ENCODE peak calls at places on chromosome 6, in seven cellular contexts. O is stimulated activated CD8-positive, alpha-beta memory T cell treated with anti-CD3 and anti-CD28 coated beads, Interleukin-7, amount 100 ng/mL, for 24 hours; I is A549; C is NCI-H2081; W is T-cell; N is HT-29; H is GM06990. Y is an unnamed sample.

GRCh38 chr6:129440691-129441090 is 269.3 kb downstream of the ARHGAP18 start:
- DNase-seq in O (no peak), I (peak), C (no peak), W (no peak), N (no peak), H (no peak), Y (peak)

GRCh38 chr6:22598386-22598785 is 29.0 kb downstream of the HDGFL1 start:
- DNase-seq in O (no peak), I (no peak), C (no peak), W (no peak), N (no peak), H (no peak), Y (no peak)

GRCh38 chr6:23140879-23141278 is 571.5 kb downstream of the HDGFL1 start:
- DNase-seq in O (no peak), I (no peak), C (no peak), W (no peak), N (no peak), H (no peak), Y (no peak)

GRCh38 chr6:53250761-53251672 is 97.7 kb downstream of the ELOVL5 start:
- DNase-seq in O (no peak), I (no peak), C (no peak), W (no peak), N (no peak), H (no peak), Y (no peak)

GRCh38 chr6:162706236-162706635 is 21.3 kb downstream of the PRKN start:
- DNase-seq in O (no peak), I (no peak), C (no peak), W (no peak), N (no peak), H (no peak), Y (peak)

GRCh38 chr6:43851204-43851855 is 81.3 kb downstream of the VEGFA start:
- DNase-seq in O (no peak), I (no peak), C (no peak), W (no peak), N (no peak), H (no peak), Y (no peak)

GRCh38 chr6:11607381-11607780 is 69.8 kb downstream of the TMEM170B start:
- DNase-seq in O (no peak), I (no peak), C (no peak), W (no peak), N (no peak), H (no peak), Y (no peak)

GRCh38 chr6:47810885-47811284 is 29.1 kb downstream of the OPN5 start:
- DNase-seq in O (no peak), I (peak), C (no peak), W (no peak), N (peak), H (no peak), Y (no peak)

GRCh38 chr6:95576621-95577316 is 566 bp upstream of the MANEA start:
- DNase-seq in O (no peak), I (no peak), C (no peak), W (no peak), N (no peak), H (no peak), Y (peak)

GRCh38 chr6:14450133-14451040 is 332.8 kb downstream of the CD83 start:
- DNase-seq in O (no peak), I (no peak), C (peak), W (no peak), N (no peak), H (no peak), Y (peak)

GRCh38 chr6:48318670-48319069 is 207.7 kb upstream of the PTCHD4 start:
- DNase-seq in O (no peak), I (no peak), C (no peak), W (no peak), N (no peak), H (no peak), Y (no peak)

GRCh38 chr6:37514377-37514776 is 14.7 kb upstream of the CCDC167 start:
- DNase-seq in O (no peak), I (no peak), C (no peak), W (no peak), N (no peak), H (no peak), Y (peak)

GRCh38 chr6:30263734-30264133 is 50.5 kb upstream of the TRIM26 start:
- DNase-seq in O (no peak), I (no peak), C (no peak), W (no peak), N (no peak), H (no peak), Y (peak)

GRCh38 chr6:35181313-35181932 is 32.3 kb upstream of the SCUBE3 start:
- DNase-seq in O (no peak), I (no peak), C (no peak), W (no peak), N (no peak), H (no peak), Y (no peak)

GRCh38 chr6:163554663-163555062 is 140.1 kb downstream of the QKI start:
- DNase-seq in O (peak), I (peak), C (peak), W (peak), N (peak), H (no peak), Y (peak)

GRCh38 chr6:48765352-48765961 is 654.5 kb upstream of the PTCHD4 start:
- DNase-seq in O (no peak), I (peak), C (peak), W (no peak), N (peak), H (no peak), Y (peak)

GRCh38 chr6:143507358-143508145 is 4.0 kb downstream of the FUCA2 start:
- DNase-seq in O (no peak), I (no peak), C (no peak), W (no peak), N (no peak), H (peak), Y (no peak)

GRCh38 chr6:41027799-41028617 is 11.0 kb downstream of the UNC5CL start:
- DNase-seq in O (peak), I (peak), C (peak), W (peak), N (peak), H (peak), Y (peak)

GRCh38 chr6:167699141-167700036 is 127.3 kb upstream of the AFDN start:
- DNase-seq in O (peak), I (no peak), C (no peak), W (peak), N (peak), H (peak), Y (no peak)

GRCh38 chr6:150363733-150364132 is 5.1 kb upstream of the IYD start:
- DNase-seq in O (no peak), I (no peak), C (no peak), W (no peak), N (no peak), H (no peak), Y (no peak)

GRCh38 chr6:40588480-40588879 is 1.3 kb upstream of the LRFN2 start:
- DNase-seq in O (no peak), I (no peak), C (no peak), W (no peak), N (no peak), H (no peak), Y (no peak)

GRCh38 chr6:97876711-97877110 is 593.7 kb upstream of the MMS22L start:
- DNase-seq in O (no peak), I (no peak), C (no peak), W (no peak), N (no peak), H (no peak), Y (no peak)

GRCh38 chr6:14165091-14165490 is 47.5 kb downstream of the CD83 start:
- DNase-seq in O (no peak), I (no peak), C (no peak), W (no peak), N (no peak), H (no peak), Y (no peak)

GRCh38 chr6:5764401-5764955 is 242.2 kb downstream of the NRN1 start:
- DNase-seq in O (no peak), I (no peak), C (no peak), W (no peak), N (no peak), H (no peak), Y (no peak)

GRCh38 chr6:46490425-46491200 is 636 bp downstream of the RCAN2 start:
- DNase-seq in O (no peak), I (no peak), C (no peak), W (no peak), N (no peak), H (no peak), Y (no peak)

GRCh38 chr6:50815436-50816114 is 3.1 kb upstream of the TFAP2B start:
- DNase-seq in O (no peak), I (no peak), C (no peak), W (no peak), N (peak), H (no peak), Y (no peak)

GRCh38 chr6:139395371-139395770 is 20.9 kb upstream of the CITED2 start:
- DNase-seq in O (no peak), I (no peak), C (no peak), W (no peak), N (no peak), H (no peak), Y (no peak)

GRCh38 chr6:154569136-154569862 is 58.8 kb upstream of the CNKSR3 start:
- DNase-seq in O (no peak), I (no peak), C (no peak), W (no peak), N (no peak), H (no peak), Y (no peak)

GRCh38 chr6:169171010-169171409 is 82.6 kb downstream of the THBS2 start:
- DNase-seq in O (no peak), I (no peak), C (no peak), W (no peak), N (no peak), H (no peak), Y (no peak)

GRCh38 chr6:41097467-41098090 is 24.8 kb downstream of the NFYA start:
- DNase-seq in O (no peak), I (no peak), C (no peak), W (no peak), N (no peak), H (no peak), Y (no peak)

Y was measured in HAP-1.